ENCODE peak calls at places on chromosomes 5 and 9, in nine cellular contexts. O is lower leg skin, K is AG04450, F is PC-9, V is fibroblast of mammary gland, X is transverse colon, U is sigmoid colon, S is PC-3, Y is kidney epithelial cell. N is an unnamed sample.

GRCh38 chr5:107414802-107415201 is 255.9 kb downstream of the EFNA5 start:
- DNase-seq in F (no peak), U (no peak), S (no peak), O (no peak), V (no peak), X (no peak), K (no peak), Y (no peak), N (no peak)

GRCh38 chr9:35859310-35859994 is 10.7 kb downstream of the OR13J1 start:
- DNase-seq in Y (no peak), X (no peak), K (no peak), U (peak), S (peak), V (peak), F (no peak), O (peak), N (no peak)

GRCh38 chr5:92599217-92599810 is 981.7 kb downstream of the NR2F1-AS1 start:
- DNase-seq in F (no peak), S (no peak), X (no peak), K (no peak), O (no peak), Y (no peak), V (peak), U (no peak), N (no peak)

GRCh38 chr9:108850293-108850897 is 5.4 kb downstream of the ACTL7B start:
- DNase-seq in Y (no peak), V (peak), O (no peak), S (peak), F (no peak), U (no peak), X (no peak), K (no peak), N (no peak)

GRCh38 chr9:128429505-128430086 is 8.9 kb downstream of the CERCAM start:
- DNase-seq in S (no peak), K (no peak), Y (no peak), O (no peak), X (no peak), F (no peak), V (no peak), U (no peak), N (no peak)

GRCh38 chr9:78280982-78281668 is 15.8 kb upstream of the PSAT1 start:
- DNase-seq in F (no peak), O (no peak), Y (no peak), S (no peak), K (no peak), X (peak), V (peak), U (peak), N (peak)

GRCh38 chr9:82560457-82560904 is 502.5 kb downstream of the RASEF start:
- DNase-seq in O (no peak), V (no peak), U (no peak), S (peak), K (no peak), F (no peak), X (peak), Y (no peak), N (no peak)

GRCh38 chr5:4205408-4205807 is 609.8 kb downstream of the IRX1 start:
- DNase-seq in O (peak), X (no peak), U (peak), S (no peak), V (no peak), K (no peak), Y (no peak), F (no peak), N (no peak)

GRCh38 chr5:1446602-1447343 is 1.5 kb upstream of the SLC6A3 start:
- DNase-seq in F (no peak), X (no peak), Y (no peak), U (no peak), S (no peak), K (no peak), O (no peak), V (no peak), N (no peak)

GRCh38 chr9:109286571-109286977 is 34.3 kb downstream of the EPB41L4B start:
- DNase-seq in V (peak), X (no peak), S (peak), U (no peak), K (no peak), O (no peak), Y (no peak), F (peak), N (no peak)

GRCh38 chr5:1907616-1908015 is 24.9 kb upstream of the IRX4 start:
- DNase-seq in X (no peak), Y (no peak), S (no peak), V (no peak), F (no peak), O (no peak), U (peak), K (no peak), N (no peak)

GRCh38 chr5:170565077-170565476 is 61.3 kb downstream of the KCNIP1 start:
- DNase-seq in U (no peak), V (no peak), O (no peak), F (no peak), Y (no peak), S (no peak), X (no peak), K (no peak), N (no peak)

GRCh38 chr9:89808076-89808701 is 203.4 kb downstream of the GADD45G start:
- DNase-seq in X (no peak), S (no peak), U (no peak), F (no peak), Y (no peak), K (no peak), O (no peak), V (no peak), N (no peak)

GRCh38 chr9:107932036-107932435 is 442.5 kb upstream of the KLF4 start:
- DNase-seq in U (no peak), O (no peak), Y (no peak), V (peak), F (no peak), S (no peak), X (no peak), K (no peak), N (no peak)

GRCh38 chr5:136036991-136037705 is 8.4 kb downstream of the TGFBI start:
- DNase-seq in S (peak), K (no peak), Y (peak), U (peak), O (no peak), F (peak), X (peak), V (no peak), N (no peak)

GRCh38 chr5:67215592-67216471 is 19.2 kb upstream of the CD180 start:
- DNase-seq in O (peak), S (no peak), X (peak), K (no peak), Y (no peak), F (no peak), U (peak), V (peak), N (no peak)

GRCh38 chr9:91151741-91152095 is 210.0 kb downstream of the AUH start:
- DNase-seq in V (no peak), Y (no peak), X (no peak), S (no peak), O (no peak), F (no peak), K (no peak), U (no peak), N (no peak)

GRCh38 chr5:59786271-59786805 is 107.2 kb downstream of the PDE4D start:
- DNase-seq in O (no peak), Y (peak), K (no peak), U (no peak), V (peak), S (peak), X (no peak), F (peak), N (no peak)

GRCh38 chr9:29039258-29039657 is 1466.0 kb upstream of the C9orf72 start:
- DNase-seq in V (peak), Y (peak), S (peak), K (no peak), X (no peak), O (no peak), U (no peak), F (peak), N (no peak)

GRCh38 chr5:33736510-33736909 is 155.3 kb downstream of the ADAMTS12 start:
- DNase-seq in K (peak), U (no peak), V (peak), X (no peak), Y (peak), O (no peak), F (no peak), S (peak), N (no peak)

DNA sequence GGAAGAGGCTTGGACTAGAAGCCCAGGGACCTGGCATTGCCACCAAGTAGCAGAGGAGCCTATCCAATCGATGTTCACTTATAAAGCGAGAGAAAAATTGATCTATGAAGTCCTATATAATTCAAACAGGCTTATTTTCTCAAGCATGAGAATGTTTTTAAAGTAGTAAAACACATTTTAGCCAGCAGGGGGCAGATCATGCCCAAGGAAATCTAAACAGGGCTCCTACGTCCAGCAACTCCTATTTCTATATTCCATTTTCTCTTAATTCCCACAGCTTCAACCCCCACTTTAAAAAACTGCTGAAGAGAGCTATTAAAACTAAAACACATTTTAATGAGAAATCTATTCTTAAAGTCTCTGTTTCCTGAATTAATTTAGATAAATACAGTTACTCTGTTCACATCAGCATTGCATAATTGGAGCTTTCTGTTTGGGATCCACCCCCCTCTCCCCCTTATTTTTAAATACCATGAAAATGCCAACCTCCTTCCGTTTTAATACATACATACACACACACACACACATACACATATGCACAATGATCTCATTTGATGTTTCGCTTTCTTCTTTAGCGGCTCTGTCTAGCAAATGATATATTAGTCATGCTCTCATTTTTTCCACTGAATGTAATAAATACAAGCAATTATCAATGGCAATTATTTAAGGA is 144.9 kb downstream of the MYO10 start:
- DNase-seq in O (no peak), X (no peak), Y (no peak), K (no peak), S (peak), F (peak), V (peak), U (no peak), N (no peak)
- TF ChIP-seq CTCF in O (no peak), X (peak), Y (peak), K (peak), S (peak), F (peak), V (peak), U (peak), N (peak)

DNA sequence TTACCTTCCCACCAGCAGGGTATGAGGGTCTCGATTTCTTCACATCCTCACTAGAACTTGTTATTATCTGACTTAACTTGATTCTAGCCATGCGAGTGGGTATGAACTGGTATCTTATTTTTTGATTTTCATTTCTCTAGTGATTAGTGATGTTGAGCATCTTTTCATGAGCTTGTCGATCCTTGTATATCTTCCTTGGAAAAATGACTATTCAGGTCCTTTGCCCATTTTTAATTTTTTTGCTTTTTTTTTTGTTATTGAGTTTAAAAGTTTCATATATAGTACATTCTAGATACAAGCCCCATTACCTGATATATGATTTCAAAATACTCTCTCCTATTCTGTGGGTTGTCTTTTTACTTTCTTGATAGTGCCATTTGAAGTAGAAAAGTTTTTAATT is 61.5 kb downstream of the PHF2 start:
- DNase-seq in S (no peak), O (no peak), Y (no peak), V (no peak), U (no peak), F (no peak), X (no peak), K (no peak), N (no peak)
- TF ChIP-seq CTCF in S (no peak), O (no peak), Y (no peak), V (no peak), U (no peak), F (no peak), X (no peak), K (no peak), N (no peak)

DNA sequence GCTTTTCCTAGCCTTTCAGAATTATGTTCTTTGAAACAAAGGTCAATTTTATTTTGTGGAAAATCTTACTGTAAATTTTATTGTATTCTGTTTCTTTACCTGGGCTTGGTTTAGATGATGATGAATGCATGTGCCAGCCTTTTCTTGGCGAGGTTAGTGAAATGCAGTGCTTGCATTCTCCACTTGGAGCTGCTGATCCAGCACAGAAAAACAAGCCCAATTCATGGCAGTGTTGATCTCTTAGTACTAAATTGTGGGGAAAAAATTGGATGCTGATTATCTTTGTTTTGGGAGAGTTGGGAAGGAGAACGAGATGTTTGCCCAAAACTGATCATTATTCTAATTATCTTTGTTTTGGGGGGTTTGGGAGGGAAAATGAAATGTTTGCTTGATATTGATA is 3.7 kb downstream of the HABP4 start:
- DNase-seq in V (peak), O (no peak), F (no peak), Y (no peak), S (peak), X (no peak), K (no peak), U (no peak), N (no peak)
- TF ChIP-seq CTCF in V (peak), O (no peak), F (peak), Y (peak), S (peak), X (peak), K (peak), U (peak), N (no peak)

GRCh38 chr5:114360816-114361723 is 800 bp upstream of the KCNN2 start:
- DNase-seq in V (no peak), K (no peak), X (no peak), O (no peak), U (no peak), Y (no peak), F (no peak), S (no peak), N (peak)
- TF ChIP-seq CTCF in V (no peak), K (peak), X (peak), O (no peak), U (no peak), Y (no peak), F (no peak), S (no peak), N (peak)

DNA sequence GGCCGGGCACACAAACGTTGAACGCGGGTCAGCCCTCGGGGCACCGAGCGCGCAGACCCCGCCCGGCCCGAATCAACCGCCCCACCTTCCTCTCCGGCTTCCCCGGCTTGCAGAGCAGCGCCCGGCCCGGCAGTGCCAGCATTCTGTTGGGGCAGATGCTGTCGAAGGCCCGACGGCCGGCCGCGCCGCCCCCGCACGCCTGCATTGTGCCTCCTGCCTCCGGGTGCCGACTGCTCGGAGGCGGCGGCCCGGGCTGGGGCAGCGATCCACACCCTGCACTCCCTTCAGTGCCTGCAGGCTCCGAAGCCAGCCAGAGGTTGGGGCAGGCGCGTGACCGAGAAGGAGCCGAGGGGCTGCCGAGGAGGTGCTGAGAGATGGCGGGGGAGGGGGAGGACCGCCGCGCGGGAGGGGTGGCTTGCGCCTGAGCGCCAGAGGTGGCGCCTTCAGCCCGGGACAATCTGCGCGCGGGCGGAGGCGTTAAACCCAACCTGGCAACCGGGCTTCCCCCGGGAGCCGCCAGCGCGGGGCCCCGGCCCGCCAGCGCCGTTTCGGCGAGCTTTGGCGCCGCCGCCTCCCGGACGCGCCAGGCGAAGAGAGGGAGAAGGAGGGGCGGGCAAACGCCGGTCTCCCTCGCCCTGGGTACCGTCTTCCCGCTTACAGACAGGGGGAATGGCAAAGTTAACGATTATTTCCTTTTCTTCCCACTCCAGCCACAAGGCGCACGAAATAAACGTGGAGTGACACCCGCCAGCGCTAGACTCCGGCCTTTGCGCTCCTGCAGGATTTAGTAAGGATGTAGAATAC is at the start of gene MCIDAS:
- DNase-seq in S (peak), X (peak), O (no peak), F (peak), K (no peak), U (no peak), Y (no peak), V (peak), N (peak)
- TF ChIP-seq CTCF in S (no peak), X (peak), O (no peak), F (no peak), K (no peak), U (no peak), Y (peak), V (no peak), N (no peak)

N was measured in mesothelial cell of epicardium.